ENCODE peak calls at places on chromosomes 4 and X, in seven cellular contexts. C is T-helper 17 cell, P is GM19239, E is B cell, X is progenitor cell of endocrine pancreas, H is iPS-NIHi11, Q is NCI-H1105. G is an unnamed sample.

GRCh38 chr4:183130328-183131155 is 31.5 kb downstream of the WWC2 start:
- DNase-seq in C (no peak), P (no peak), E (no peak), X (no peak), H (no peak), Q (peak), G (no peak)

GRCh38 chr4:152176627-152177214 is 359.2 kb downstream of the FBXW7 start:
- DNase-seq in C (no peak), P (no peak), E (no peak), X (no peak), H (no peak), Q (no peak), G (no peak)

GRCh38 chrX:153769865-153770605 is 6.0 kb downstream of the PLXNB3 start:
- DNase-seq in C (no peak), P (no peak), E (peak), X (no peak), H (no peak), Q (no peak), G (peak)

GRCh38 chr4:100525689-100526088 is 7.9 kb upstream of the EMCN start:
- DNase-seq in C (no peak), P (no peak), E (no peak), X (no peak), H (no peak), Q (no peak), G (no peak)

GRCh38 chr4:24988776-24989175 is 42.0 kb downstream of the LGI2 start:
- DNase-seq in C (no peak), P (no peak), E (no peak), X (no peak), H (peak), Q (no peak), G (peak)

GRCh38 chrX:41823402-41823801 is 99.4 kb downstream of the GPR82 start:
- DNase-seq in C (no peak), P (no peak), E (no peak), X (no peak), H (no peak), Q (no peak), G (no peak)

GRCh38 chr4:185805979-185806378 is 6.0 kb downstream of the SORBS2 start:
- DNase-seq in C (no peak), P (no peak), E (no peak), X (no peak), H (no peak), Q (no peak), G (no peak)

GRCh38 chr4:108651068-108651794 is 832 bp downstream of the OSTC start:
- DNase-seq in C (no peak), P (no peak), E (no peak), X (no peak), H (peak), Q (no peak), G (no peak)

GRCh38 chr4:109921384-109921808 is 8.7 kb downstream of the EGF start:
- DNase-seq in C (no peak), P (no peak), E (no peak), X (no peak), H (peak), Q (no peak), G (no peak)

GRCh38 chrX:54482839-54483593 is 13.0 kb downstream of the FGD1 start:
- DNase-seq in C (no peak), P (no peak), E (no peak), X (no peak), H (peak), Q (no peak), G (no peak)

GRCh38 chrX:68997461-68997860 is 167.8 kb downstream of the PJA1 start:
- DNase-seq in C (no peak), P (no peak), E (no peak), X (no peak), H (no peak), Q (no peak), G (no peak)

GRCh38 chr4:113169368-113169767 is 119.9 kb downstream of the ANK2 start:
- DNase-seq in C (no peak), P (no peak), E (no peak), X (no peak), H (peak), Q (no peak), G (no peak)

GRCh38 chr4:7206856-7207567 is 14.7 kb downstream of the SORCS2 start:
- DNase-seq in C (no peak), P (no peak), E (no peak), X (no peak), H (peak), Q (no peak), G (no peak)

GRCh38 chr4:74933562-74934015 is 673 bp downstream of the PARM1 start:
- DNase-seq in C (no peak), P (no peak), E (peak), X (no peak), H (peak), Q (no peak), G (no peak)

GRCh38 chr4:141637565-141637964 is 1.2 kb downstream of the IL15 start:
- DNase-seq in C (no peak), P (no peak), E (no peak), X (no peak), H (no peak), Q (no peak), G (peak)

GRCh38 chr4:91170756-91171155 is 1043.6 kb downstream of the CCSER1 start:
- DNase-seq in C (no peak), P (no peak), E (no peak), X (no peak), H (no peak), Q (no peak), G (no peak)

GRCh38 chrX:10414872-10415703 is 205.3 kb downstream of the MID1 start:
- DNase-seq in C (no peak), P (no peak), E (no peak), X (no peak), H (no peak), Q (no peak), G (no peak)

GRCh38 chr4:123352240-123352945 is 44.2 kb upstream of the SPRY1 start:
- DNase-seq in C (no peak), P (no peak), E (no peak), X (no peak), H (no peak), Q (no peak), G (no peak)

GRCh38 chr4:125620066-125620850 is 305.5 kb downstream of the FAT4 start:
- DNase-seq in C (no peak), P (no peak), E (no peak), X (no peak), H (no peak), Q (no peak), G (no peak)

GRCh38 chrX:3129256-3129655 is 88.0 kb downstream of the ARSF start:
- DNase-seq in C (no peak), P (no peak), E (no peak), X (no peak), H (no peak), Q (no peak), G (no peak)

GRCh38 chr4:140662082-140662869 is 93.5 kb upstream of the UCP1 start:
- DNase-seq in C (no peak), P (no peak), E (no peak), X (no peak), H (no peak), Q (no peak), G (no peak)